ENCODE peak calls at places on chromosomes 6 and 20, in eight cellular contexts. D is HepG2; N is cardiac muscle cell; B is psoas muscle; E is GM23248; C is esophagus squamous epithelium; A is CD8-positive, alpha-beta memory T cell; P is CD8-positive, alpha-beta T cell. L is an unnamed sample.

GRCh38 chr20:29079769-29080690 is 2177.4 kb upstream of the DEFB115 start:
- DNase-seq in B (no peak), A (no peak), C (no peak), D (peak; percentile 84), E (peak; percentile 50), N (no peak), P (peak; percentile 26), L (peak; percentile 72)

GRCh38 chr6:159169557-159170332 is 545 bp downstream of the FNDC1 start:
- DNase-seq in C (no peak), B (peak; percentile 24), N (peak; percentile 52), A (no peak), D (no peak), E (peak; percentile 84), P (no peak), L (no peak)

GRCh38 chr6:40719671-40720374 is 132.7 kb upstream of the LRFN2 start:
- DNase-seq in A (no peak), B (no peak), E (peak; percentile 60), P (no peak), N (peak; percentile 31), C (no peak), D (no peak), L (peak; percentile 44)

GRCh38 chr20:10428008-10428407 is 6.0 kb downstream of the MKKS start:
- DNase-seq in P (no peak), D (no peak), C (no peak), E (no peak), N (no peak), A (no peak), B (no peak), L (no peak)

GRCh38 chr6:1409774-1410465 is 20.5 kb downstream of the FOXF2 start:
- DNase-seq in N (no peak), C (no peak), E (no peak), P (no peak), D (no peak), A (no peak), B (no peak), L (no peak)

GRCh38 chr6:20606831-20607230 is 72.6 kb downstream of the CDKAL1 start:
- DNase-seq in D (no peak), B (no peak), E (no peak), P (no peak), A (no peak), C (no peak), N (no peak), L (no peak)

GRCh38 chr6:37516920-37517405 is 17.3 kb upstream of the CCDC167 start:
- DNase-seq in C (no peak), E (no peak), A (no peak), N (no peak), D (no peak), P (peak; percentile 41), B (no peak), L (peak; percentile 31)

GRCh38 chr6:97462031-97462430 is 179.0 kb upstream of the MMS22L start:
- DNase-seq in E (no peak), A (no peak), D (no peak), B (no peak), C (no peak), P (no peak), N (no peak), L (no peak)

GRCh38 chr6:119337762-119338161 is 11.8 kb downstream of the MAN1A1 start:
- DNase-seq in P (no peak), A (no peak), C (no peak), D (no peak), E (no peak), N (no peak), B (no peak), L (no peak)

GRCh38 chr6:111984516-111985201 is 69.2 kb upstream of the CCN6 start:
- DNase-seq in B (no peak), N (no peak), C (no peak), D (no peak), A (no peak), E (no peak), P (no peak), L (no peak)

GRCh38 chr6:16747232-16748027 is 13.8 kb downstream of the ATXN1 start:
- DNase-seq in N (no peak), D (peak; percentile 78), A (no peak), B (no peak), C (no peak), P (no peak), E (peak; percentile 89), L (peak; percentile 73)

GRCh38 chr6:16746812-16747211 is 14.4 kb downstream of the ATXN1 start:
- DNase-seq in A (no peak), N (no peak), E (no peak), B (no peak), P (no peak), C (no peak), D (no peak), L (no peak)

GRCh38 chr6:16749516-16750485 is 11.5 kb downstream of the ATXN1 start:
- DNase-seq in E (no peak), P (no peak), B (no peak), D (no peak), N (no peak), C (no peak), A (no peak), L (no peak)

GRCh38 chr6:16750566-16750965 is 10.7 kb downstream of the ATXN1 start:
- DNase-seq in P (no peak), E (no peak), N (no peak), A (no peak), C (no peak), B (no peak), D (no peak), L (no peak)

GRCh38 chr6:16748028-16748319 is 13.3 kb downstream of the ATXN1 start:
- DNase-seq in N (no peak), D (no peak), P (no peak), C (no peak), B (no peak), E (no peak), A (no peak), L (no peak)
- H3K27ac ChIP-seq in N (no peak overlapping the region), D (peak overlapping the region; percentile 58), P (no peak overlapping the region), C (peak overlapping the region; percentile 17), B (peak overlapping the region; percentile 78), E (peak overlapping the region; percentile 64), A (no peak overlapping the region), L (peak overlapping the region; percentile 34)

GRCh38 chr20:37991506-37992302 is 41.6 kb downstream of the TTI1 start:
- DNase-seq in B (no peak), C (no peak), A (no peak), D (no peak), E (no peak), N (no peak), P (no peak), L (no peak)
- H3K4me1 ChIP-seq in B (peaks cover 88% of the 10 kb centered on the region), C (peaks cover 31% of the 10 kb centered on the region), A (peaks cover 9% of the 10 kb centered on the region), D (peaks cover 38% of the 10 kb centered on the region), E (peaks cover 31% of the 10 kb centered on the region), N (peaks cover 68% of the 10 kb centered on the region), P (no peaks in the 10 kb centered on the region), L (peaks cover 2% of the 10 kb centered on the region)

GRCh38 chr20:23042270-23042669 is 7.2 kb downstream of the SSTR4 start:
- DNase-seq in B (no peak), P (no peak), E (no peak), A (no peak), N (no peak), C (no peak), D (no peak), L (no peak)

GRCh38 chr20:23036371-23036770 is 1.3 kb downstream of the SSTR4 start:
- DNase-seq in P (no peak), C (no peak), E (no peak), N (no peak), D (no peak), B (no peak), A (no peak), L (no peak)

GRCh38 chr20:23039885-23040508 is 4.9 kb downstream of the SSTR4 start:
- DNase-seq in D (no peak), P (no peak), N (no peak), E (no peak), B (no peak), C (no peak), A (no peak), L (no peak)

GRCh38 chr20:23037017-23037481 is 1.9 kb downstream of the SSTR4 start:
- DNase-seq in A (no peak), N (no peak), B (no peak), E (no peak), C (no peak), P (no peak), D (no peak), L (no peak)

DNA sequence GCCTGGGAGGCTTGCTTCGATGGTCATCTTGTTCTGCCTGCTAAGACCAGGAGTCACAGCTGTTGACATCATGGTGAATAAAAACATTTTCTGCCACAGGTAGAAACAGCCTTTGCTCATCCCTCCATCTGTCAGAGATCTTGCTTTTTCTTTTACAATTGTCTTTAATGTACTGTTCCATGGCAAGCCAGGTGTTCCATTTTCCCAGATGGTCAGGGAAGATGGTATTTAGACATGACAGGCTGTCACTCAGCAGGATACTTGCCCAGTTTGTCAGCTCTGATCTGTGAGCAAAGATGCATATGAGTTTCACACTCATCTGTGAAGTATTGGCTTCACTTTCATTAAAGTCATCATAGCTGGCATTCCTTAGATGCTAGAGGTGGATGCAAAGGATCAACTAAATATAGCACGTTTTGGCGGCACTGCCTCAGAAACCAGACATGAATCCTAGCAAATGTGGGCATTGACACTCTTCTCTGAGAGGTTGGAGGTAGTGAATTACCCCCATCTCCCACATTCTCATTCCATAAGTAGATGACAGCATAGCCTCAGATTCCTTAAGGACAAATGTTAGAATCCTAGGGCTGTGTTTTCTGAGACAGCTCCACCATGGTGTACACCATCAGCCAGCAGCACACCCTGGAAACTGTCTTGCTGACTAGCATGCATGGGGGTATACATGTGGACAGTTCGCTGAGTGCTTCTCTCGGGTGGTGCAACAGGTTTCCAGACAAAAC is 4.2 kb downstream of the SSTR4 start:
- DNase-seq in A (no peak), D (no peak), C (no peak), B (no peak), E (no peak), N (no peak), P (no peak), L (no peak)
- H3K27me3 ChIP-seq in A (no peaks in the 10 kb centered on the region), D (peaks cover 25% of the 10 kb centered on the region), C (peaks cover 6% of the 10 kb centered on the region), B (peaks cover 33% of the 10 kb centered on the region), E (peaks cover 30% of the 10 kb centered on the region), N (peaks cover 90% of the 10 kb centered on the region), P (no peaks in the 10 kb centered on the region), L (peaks cover 9% of the 10 kb centered on the region)

GRCh38 chr6:62746161-62746560 is 460.1 kb upstream of the KHDRBS2 start:
- DNase-seq in N (no peak), C (no peak), B (no peak), P (no peak), D (peak; percentile 18), E (no peak), A (no peak), L (no peak)

GRCh38 chr6:62746968-62747367 is 460.9 kb upstream of the KHDRBS2 start:
- DNase-seq in E (no peak), C (no peak), N (no peak), P (no peak), D (no peak), B (no peak), A (no peak), L (no peak)
- H3K27ac ChIP-seq in E (no peak overlapping the region), C (no peak overlapping the region), N (no peak overlapping the region), P (no peak overlapping the region), D (no peak overlapping the region), B (no peak overlapping the region), A (no peak overlapping the region), L (no peak overlapping the region)

DNA sequence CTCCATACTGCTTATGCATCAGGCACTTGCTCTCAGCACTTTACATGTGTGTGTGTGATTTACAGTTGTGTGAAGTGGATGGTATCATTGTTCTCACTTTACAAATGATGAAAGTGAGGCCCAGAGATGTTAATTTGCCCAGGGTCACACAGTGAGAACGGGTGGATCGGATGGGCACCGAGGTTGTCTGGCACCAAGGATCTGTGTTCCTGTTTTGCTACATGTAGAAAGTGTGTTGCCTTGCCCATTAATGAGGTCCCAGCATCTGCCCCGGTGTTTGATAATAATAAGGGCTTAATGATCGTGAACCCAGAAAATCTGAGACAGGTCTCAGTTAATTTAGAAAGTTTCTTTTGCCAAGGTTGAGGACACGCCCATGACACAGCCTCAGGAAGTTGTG is 216.1 kb upstream of the QKI start:
- DNase-seq in A (no peak), E (no peak), N (no peak), D (no peak), C (no peak), B (no peak), P (no peak), L (no peak)
- H3K4me1 ChIP-seq in A (no peaks in the 10 kb centered on the region), E (no peaks in the 10 kb centered on the region), N (peaks cover 4% of the 10 kb centered on the region), D (no peaks in the 10 kb centered on the region), C (no peaks in the 10 kb centered on the region), B (no peaks in the 10 kb centered on the region), P (no peaks in the 10 kb centered on the region), L (no peaks in the 10 kb centered on the region)

L was measured in small intestine.